ENCODE peak calls at places on chromosomes 3 and 15, in six cellular contexts. B, Y, W, C, R and M are unnamed samples.

GRCh38 chr3:324423-324822 is 127.9 kb downstream of the CHL1 start:
- DNase-seq in B (no peak), Y (no peak), W (no peak), C (no peak), R (no peak), M (no peak)

GRCh38 chr3:192133271-192133670 is 594.1 kb downstream of the FGF12 start:
- DNase-seq in B (no peak), Y (no peak), W (no peak), C (no peak), R (no peak), M (no peak)

GRCh38 chr3:105260385-105260784 is 106.3 kb upstream of the ALCAM start:
- DNase-seq in B (no peak), Y (no peak), W (no peak), C (no peak), R (no peak), M (no peak)

GRCh38 chr15:40844543-40844981 is 714 bp downstream of the SPINT1 start:
- DNase-seq in B (no peak), Y (peak), W (peak), C (peak), R (no peak), M (no peak)

GRCh38 chr15:29937956-29938355 is 115.7 kb upstream of the TJP1 start:
- DNase-seq in B (no peak), Y (no peak), W (no peak), C (no peak), R (no peak), M (no peak)

GRCh38 chr3:134486577-134487041 is 752 bp downstream of the CEP63 start:
- DNase-seq in B (peak), Y (no peak), W (no peak), C (no peak), R (no peak), M (no peak)

GRCh38 chr3:188664795-188665194 is 507.0 kb upstream of the TPRG1 start:
- DNase-seq in B (peak), Y (no peak), W (no peak), C (no peak), R (no peak), M (no peak)

GRCh38 chr15:72116680-72117447 is 1.1 kb downstream of the MYO9A start:
- DNase-seq in B (peak), Y (no peak), W (no peak), C (no peak), R (no peak), M (no peak)

GRCh38 chr15:51917493-51917892 is 54.1 kb downstream of the LEO1 start:
- DNase-seq in B (peak), Y (peak), W (no peak), C (peak), R (peak), M (no peak)

GRCh38 chr3:187661267-187661666 is 8.9 kb downstream of the SST start:
- DNase-seq in B (no peak), Y (no peak), W (no peak), C (no peak), R (no peak), M (no peak)

GRCh38 chr3:56981445-56982230 is 78.8 kb upstream of the SPATA12 start:
- DNase-seq in B (no peak), Y (no peak), W (no peak), C (no peak), R (no peak), M (no peak)

GRCh38 chr3:14132120-14132519 is 7.3 kb downstream of the TMEM43 start:
- DNase-seq in B (no peak), Y (no peak), W (no peak), C (no peak), R (no peak), M (no peak)

GRCh38 chr3:38643592-38643991 is 5.9 kb downstream of the SCN5A start:
- DNase-seq in B (no peak), Y (no peak), W (no peak), C (no peak), R (no peak), M (no peak)

GRCh38 chr3:10758304-10759037 is 57.6 kb upstream of the SLC6A11 start:
- DNase-seq in B (peak), Y (peak), W (peak), C (peak), R (peak), M (no peak)

GRCh38 chr3:170222647-170223541 is 670 bp downstream of the PRKCI start:
- DNase-seq in B (peak), Y (peak), W (no peak), C (peak), R (peak), M (no peak)

GRCh38 chr15:51907136-51907862 is 64.3 kb downstream of the LEO1 start:
- DNase-seq in B (peak), Y (no peak), W (no peak), C (no peak), R (no peak), M (no peak)

GRCh38 chr3:180594631-180595348 is 7.2 kb upstream of the TTC14 start:
- DNase-seq in B (peak), Y (no peak), W (no peak), C (no peak), R (no peak), M (no peak)

GRCh38 chr3:190382082-190382481 is 5.9 kb upstream of the CLDN16 start:
- DNase-seq in B (no peak), Y (no peak), W (no peak), C (no peak), R (no peak), M (peak)

GRCh38 chr3:136659253-136659652 is 92.9 kb downstream of the STAG1 start:
- DNase-seq in B (peak), Y (no peak), W (no peak), C (peak), R (no peak), M (no peak)

GRCh38 chr15:91116379-91117067 is 16.5 kb downstream of the SV2B start:
- DNase-seq in B (no peak), Y (no peak), W (no peak), C (no peak), R (no peak), M (no peak)

GRCh38 chr15:78007965-78008886 is 69.3 kb downstream of the TBC1D2B start:
- DNase-seq in B (no peak), Y (no peak), W (peak), C (no peak), R (no peak), M (no peak)

GRCh38 chr3:14645453-14645852 is 6.1 kb upstream of the CCDC174 start:
- DNase-seq in B (no peak), Y (no peak), W (no peak), C (no peak), R (no peak), M (no peak)